ENCODE peak calls at places on chromosomes 6 and 20, in nine cellular contexts. S, D, E, G, Q, L, W, M and N are unnamed samples. For H3K4me1 and H3K27me3, the result is how much of the 10 kb centered on the place peaks cover.

GRCh38 chr20:41649489-41649888 is 31.3 kb upstream of the CHD6 start:
- DNase-seq in S (no peak), D (no peak), E (no peak), G (no peak), Q (no peak), L (no peak), W (no peak), M (peak), N (no peak)

GRCh38 chr6:82095091-82095490 is 152.5 kb downstream of the IBTK start:
- DNase-seq in S (no peak), D (no peak), E (no peak), G (no peak), Q (no peak), L (no peak), W (peak), M (no peak), N (no peak)

GRCh38 chr20:11755071-11755881 is 162.4 kb upstream of the BTBD3 start:
- DNase-seq in S (no peak), D (peak), E (no peak), G (no peak), Q (no peak), L (no peak), W (no peak), M (no peak), N (no peak)

GRCh38 chr6:124858564-124858963 is 103.7 kb upstream of the RNF217 start:
- DNase-seq in S (no peak), D (no peak), E (no peak), G (no peak), Q (no peak), L (no peak), W (no peak), M (no peak), N (no peak)

GRCh38 chr20:878511-879307 is 37.4 kb downstream of the ANGPT4 start:
- DNase-seq in S (no peak), D (peak), E (peak), G (no peak), Q (no peak), L (no peak), W (peak), M (peak), N (no peak)

GRCh38 chr20:37353285-37353849 is 7.4 kb downstream of the SRC start:
- DNase-seq in S (no peak), D (no peak), E (no peak), G (no peak), Q (no peak), L (no peak), W (no peak), M (no peak), N (no peak)

GRCh38 chr6:124882580-124883393 is 79.5 kb upstream of the RNF217 start:
- DNase-seq in S (no peak), D (peak), E (no peak), G (no peak), Q (no peak), L (no peak), W (no peak), M (no peak), N (no peak)

GRCh38 chr6:19052219-19052618 is 665.1 kb downstream of the RNF144B start:
- DNase-seq in S (no peak), D (no peak), E (no peak), G (no peak), Q (no peak), L (no peak), W (no peak), M (no peak), N (no peak)

GRCh38 chr6:158211273-158212055 is 43.3 kb downstream of the GTF2H5 start:
- DNase-seq in S (no peak), D (peak), E (no peak), G (no peak), Q (no peak), L (no peak), W (no peak), M (no peak), N (no peak)

GRCh38 chr6:6008648-6009421 is 2.1 kb upstream of the NRN1 start:
- DNase-seq in S (peak), D (peak), E (peak), G (peak), Q (peak), L (peak), W (peak), M (peak), N (peak)

GRCh38 chr6:35089935-35090505 is 51.1 kb downstream of the TCP11 start:
- DNase-seq in S (no peak), D (no peak), E (no peak), G (peak), Q (no peak), L (no peak), W (no peak), M (peak), N (no peak)

GRCh38 chr20:57649617-57650015 is 29.4 kb upstream of the ZBP1 start:
- DNase-seq in S (peak), D (no peak), E (no peak), G (no peak), Q (no peak), L (no peak), W (no peak), M (peak), N (no peak)

GRCh38 chr20:62822239-62822787 is 5.5 kb downstream of the COL9A3 start:
- DNase-seq in S (no peak), D (no peak), E (no peak), G (no peak), Q (no peak), L (no peak), W (peak), M (no peak), N (no peak)

GRCh38 chr20:62824476-62825287 is 7.8 kb downstream of the COL9A3 start:
- DNase-seq in S (no peak), D (no peak), E (peak), G (peak), Q (no peak), L (peak), W (peak), M (peak), N (no peak)

GRCh38 chr20:62821726-62822210 is 4.9 kb downstream of the COL9A3 start:
- DNase-seq in S (no peak), D (no peak), E (no peak), G (no peak), Q (no peak), L (no peak), W (no peak), M (no peak), N (no peak)

GRCh38 chr20:62823688-62824475 is 7.0 kb downstream of the COL9A3 start:
- DNase-seq in S (no peak), D (no peak), E (no peak), G (peak), Q (no peak), L (no peak), W (peak), M (no peak), N (no peak)

GRCh38 chr20:62822788-62823651 is 6.2 kb downstream of the COL9A3 start:
- DNase-seq in S (no peak), D (no peak), E (peak), G (peak), Q (no peak), L (no peak), W (peak), M (peak), N (no peak)
- TF ChIP-seq CTCF in S (no peak), D (peak), E (peak), G (peak), Q (peak), L (no peak), W (peak), M (peak), N (no peak)

DNA sequence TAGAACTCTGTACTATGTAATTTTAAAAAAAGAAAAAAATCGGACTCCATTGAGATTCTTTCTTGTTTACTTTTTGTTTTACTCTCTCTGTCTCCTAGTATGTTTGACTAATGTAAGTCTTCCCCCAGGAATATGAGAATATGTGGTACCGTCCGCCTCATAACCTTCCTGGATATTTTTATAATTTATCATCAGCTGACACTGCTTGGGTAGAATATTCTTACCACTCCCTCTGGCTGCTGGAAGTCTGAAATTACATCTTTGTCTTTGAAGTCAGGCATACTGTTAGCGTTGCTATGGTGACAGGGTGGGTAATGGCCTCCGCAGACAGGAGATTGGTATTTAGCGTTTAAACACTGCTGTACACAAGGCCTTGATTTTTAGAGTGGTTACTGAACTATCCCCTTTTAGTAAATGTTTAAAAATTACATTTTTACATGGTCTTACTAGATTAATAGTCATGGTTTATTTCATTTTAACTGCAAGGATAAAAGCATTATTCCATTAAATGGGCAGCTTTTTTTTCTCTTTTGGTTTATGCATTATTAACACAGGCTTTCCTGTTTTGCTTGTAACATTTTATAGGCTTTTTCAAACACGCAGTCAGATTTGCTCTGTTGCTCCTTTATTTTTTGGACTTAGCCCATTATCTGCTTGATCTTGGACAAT is 176.4 kb downstream of the ARID1B start:
- DNase-seq in S (no peak), D (peak), E (peak), G (no peak), Q (no peak), L (peak), W (peak), M (peak), N (no peak)
- H3K4me1 ChIP-seq in S (half or more), D (under half), E (under half), G (under half), Q (under half), L (half or more), W (under half), M (under half), N (half or more)

DNA sequence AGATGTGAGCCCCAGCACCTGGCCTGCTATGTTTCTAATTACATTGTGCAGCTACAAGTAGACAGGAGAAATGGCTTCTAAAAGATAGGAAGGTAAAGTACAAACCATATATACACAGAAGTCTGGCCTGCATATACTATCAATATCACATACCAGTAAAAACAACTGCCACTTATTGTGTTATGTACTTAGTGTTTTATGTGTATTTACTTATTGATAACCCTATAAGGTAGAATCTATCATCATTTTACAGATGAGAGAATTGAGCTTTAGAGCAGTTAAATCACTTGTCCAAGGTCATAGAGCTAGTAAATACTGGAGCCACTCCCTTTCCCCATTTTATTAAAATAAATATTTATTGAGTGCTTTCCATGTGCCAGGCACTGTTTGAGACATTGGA is 102.4 kb upstream of the PRDM1 start:
- DNase-seq in S (no peak), D (no peak), E (no peak), G (no peak), Q (no peak), L (no peak), W (no peak), M (no peak), N (no peak)
- H3K27me3 ChIP-seq in S (half or more), D (half or more), E (half or more), G (half or more), Q (under half), L (half or more), W (half or more), M (under half), N (under half)

GRCh38 chr6:51509597-51509996 is 577.8 kb downstream of the PKHD1 start:
- DNase-seq in S (no peak), D (no peak), E (no peak), G (no peak), Q (no peak), L (no peak), W (no peak), M (no peak), N (no peak)

GRCh38 chr6:51514396-51515051 is 572.9 kb downstream of the PKHD1 start:
- DNase-seq in S (no peak), D (no peak), E (no peak), G (no peak), Q (no peak), L (no peak), W (no peak), M (peak), N (no peak)

GRCh38 chr6:51513891-51514290 is 573.5 kb downstream of the PKHD1 start:
- DNase-seq in S (no peak), D (no peak), E (no peak), G (no peak), Q (no peak), L (no peak), W (no peak), M (no peak), N (no peak)

GRCh38 chr6:51511081-51511480 is 576.3 kb downstream of the PKHD1 start:
- DNase-seq in S (no peak), D (no peak), E (no peak), G (no peak), Q (no peak), L (no peak), W (no peak), M (no peak), N (no peak)

DNA sequence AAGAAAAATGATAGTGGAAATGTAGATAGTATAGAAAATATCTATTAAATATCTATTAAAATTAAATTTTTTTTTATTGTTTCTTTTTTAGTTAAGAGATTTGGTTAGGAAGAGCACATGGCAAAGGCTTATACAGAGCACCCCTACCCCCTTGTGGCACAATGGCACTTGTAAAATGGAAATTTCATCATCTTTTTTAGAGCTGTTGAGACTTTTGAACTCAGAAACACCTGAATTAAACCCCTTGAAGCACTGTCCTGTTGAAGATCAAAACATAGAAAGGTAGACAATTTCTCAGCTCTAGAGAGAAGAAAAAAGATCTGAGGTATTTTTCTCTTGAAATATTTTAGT is 572.4 kb downstream of the PKHD1 start:
- DNase-seq in S (no peak), D (no peak), E (no peak), G (no peak), Q (no peak), L (no peak), W (no peak), M (no peak), N (no peak)
- TF ChIP-seq CTCF in S (no peak), D (no peak), E (no peak), G (peak), Q (no peak), L (no peak), W (no peak), M (peak), N (no peak)

DNA sequence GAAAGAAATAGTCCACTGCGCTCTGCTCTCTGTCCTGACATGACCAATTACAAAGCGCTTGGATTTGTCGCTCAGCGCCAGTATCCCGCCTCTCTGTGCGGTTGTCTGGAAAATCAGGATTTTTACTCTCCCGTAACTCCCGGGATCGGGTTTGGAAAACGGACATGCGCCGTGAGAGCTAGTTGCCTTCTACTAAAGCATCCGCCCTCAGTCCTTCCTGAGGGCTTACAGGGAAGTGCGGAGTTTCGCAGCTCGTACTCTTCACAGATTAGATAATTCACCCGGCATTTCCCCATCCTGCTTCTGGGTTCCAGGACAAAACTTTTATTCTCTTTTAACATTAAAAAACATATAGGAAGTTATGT is 427 bp upstream of the MKKS start:
- DNase-seq in S (peak), D (peak), E (peak), G (peak), Q (peak), L (peak), W (peak), M (peak), N (peak)
- H3K4me1 ChIP-seq in S (under half), D (under half), E (under half), G (under half), Q (under half), L (under half), W (under half), M (under half), N (under half)

DNA sequence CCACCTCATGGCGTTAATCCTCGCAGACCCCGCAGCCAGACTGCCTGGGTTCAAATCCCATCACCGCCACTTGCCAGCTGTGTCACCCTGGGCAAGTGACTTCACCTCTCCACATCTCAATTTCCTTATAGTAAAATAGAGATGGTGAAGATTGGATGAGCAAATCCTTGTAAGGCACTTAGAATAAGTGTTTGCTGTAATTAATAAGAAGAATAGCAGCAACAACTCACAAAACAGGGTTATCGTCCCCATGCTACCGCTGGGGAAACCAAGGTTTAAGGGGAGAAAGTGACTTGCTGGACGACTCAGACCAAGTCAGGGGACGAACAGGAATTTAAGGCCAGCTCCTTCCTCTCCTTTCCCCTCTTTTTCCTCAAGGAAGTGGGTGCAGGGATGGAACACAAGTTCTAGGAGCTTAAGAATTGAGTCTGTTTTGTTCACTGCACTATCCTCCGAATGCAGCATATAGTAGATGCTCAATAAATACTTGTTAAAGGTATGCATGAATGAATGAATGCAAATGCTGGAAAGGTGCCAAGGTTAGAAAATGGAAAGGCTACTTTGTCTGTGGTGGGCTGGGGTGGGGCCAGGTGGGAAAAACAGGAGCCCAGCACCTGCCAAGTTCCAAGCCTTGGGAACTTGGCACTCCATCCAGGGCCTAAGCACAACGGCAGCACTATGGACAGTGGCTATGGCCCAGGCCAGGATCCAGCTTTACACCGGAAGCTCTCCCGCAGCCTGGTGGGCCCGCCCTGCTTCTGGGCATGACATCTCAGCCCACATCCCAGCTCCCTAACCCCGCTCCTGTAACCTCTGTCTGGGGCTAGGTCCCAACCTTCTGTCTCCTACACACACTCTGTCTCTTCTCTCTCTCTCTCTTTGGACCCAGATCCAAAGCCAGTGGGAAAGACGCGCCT is 4.9 kb upstream of the CDH22 start:
- DNase-seq in S (no peak), D (no peak), E (no peak), G (no peak), Q (no peak), L (no peak), W (no peak), M (no peak), N (no peak)
- H3K27me3 ChIP-seq in S (half or more), D (half or more), E (half or more), G (under half), Q (under half), L (half or more), W (half or more), M (half or more), N (half or more)

DNA sequence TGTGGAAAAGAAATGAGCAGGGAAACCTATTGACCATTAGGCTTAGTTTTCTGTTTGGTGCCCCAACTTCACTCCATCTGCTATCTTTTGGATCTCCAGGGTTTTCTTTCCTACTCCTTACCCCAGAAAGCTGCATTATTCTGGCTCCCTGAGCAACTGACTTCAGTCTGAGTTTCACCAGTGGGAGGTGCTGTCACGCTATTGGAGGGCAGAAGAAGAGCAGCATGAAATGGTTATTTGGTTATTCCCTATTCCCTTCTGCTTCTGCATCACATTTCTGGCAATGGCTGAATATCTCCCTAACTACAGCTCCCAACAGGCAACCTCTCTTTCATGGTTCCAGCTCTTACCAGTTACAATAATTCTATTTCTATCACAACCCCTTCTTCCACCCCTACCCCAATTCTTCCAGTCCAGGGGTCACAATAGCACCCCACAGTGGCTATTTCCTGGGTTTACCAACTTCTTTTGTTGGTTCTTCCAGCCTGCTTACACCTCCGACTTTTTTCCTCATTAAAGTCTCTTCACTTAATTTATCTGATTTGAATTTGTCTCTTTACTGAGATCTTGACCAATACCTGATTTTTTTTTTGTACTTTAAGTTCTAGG is 311.5 kb downstream of the PLCB1 start:
- DNase-seq in S (no peak), D (no peak), E (no peak), G (no peak), Q (no peak), L (no peak), W (peak), M (no peak), N (no peak)
- TF ChIP-seq CTCF in S (no peak), D (no peak), E (no peak), G (peak), Q (no peak), L (no peak), W (peak), M (no peak), N (no peak)

DNA sequence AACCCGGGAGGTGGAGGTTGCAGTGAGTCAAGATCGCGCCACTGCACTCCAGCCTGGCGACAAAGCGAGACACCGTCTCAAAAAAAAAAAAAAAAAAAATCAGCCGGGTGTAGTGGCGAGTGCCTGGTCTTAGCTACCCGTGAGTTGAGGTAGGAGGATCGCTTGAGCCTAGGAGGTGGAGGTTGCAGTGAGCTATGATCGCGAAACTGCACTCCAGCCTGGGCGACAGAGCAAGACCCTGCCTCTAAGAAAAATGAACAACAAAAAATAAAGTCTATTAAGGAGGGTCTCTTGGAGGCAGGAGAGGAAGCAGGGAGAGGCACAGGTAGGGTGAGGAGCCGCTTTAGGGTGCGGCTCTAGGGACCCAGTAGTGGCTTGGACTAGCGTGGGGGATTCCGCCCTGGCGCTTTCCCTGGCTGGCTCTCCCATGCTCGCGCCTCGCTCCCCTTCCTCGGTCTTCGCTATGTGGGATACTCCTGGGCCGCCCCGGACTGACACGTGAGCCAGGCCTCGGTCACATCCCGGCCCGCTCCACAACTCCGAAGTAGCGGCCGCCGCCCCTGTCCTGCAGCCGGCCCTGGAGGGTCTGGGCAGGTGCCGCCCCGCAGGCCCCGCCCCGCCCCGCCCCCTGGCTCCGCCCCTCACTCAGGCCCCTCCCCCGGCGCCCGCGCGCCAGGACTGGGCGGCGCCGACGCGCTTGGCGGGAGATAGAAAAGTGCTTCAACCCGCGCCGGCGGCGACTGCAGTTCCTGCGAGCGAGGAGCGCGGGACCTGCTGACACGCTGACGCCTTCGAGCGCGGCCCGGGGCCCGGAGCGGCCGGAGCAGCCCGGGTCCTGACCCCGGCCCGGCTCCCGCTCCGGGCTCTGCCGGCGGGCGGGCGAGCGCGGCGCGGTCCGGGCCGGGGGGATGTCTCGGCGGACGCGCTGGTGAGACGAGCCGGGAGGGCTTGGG is at the start of gene MYBL2:
- DNase-seq in S (peak), D (peak), E (peak), G (peak), Q (no peak), L (peak), W (peak), M (peak), N (peak)
- H3K4me1 ChIP-seq in S (under half), D (under half), E (under half), G (under half), Q (under half), L (under half), W (under half), M (under half), N (under half)